ENCODE peak calls at places on chromosomes 11 and 22, in five cellular contexts. M, S, G, X and P are unnamed samples.

GRCh38 chr11:35223429-35223828 is 84.5 kb downstream of the CD44 start:
- DNase-seq in M (no peak), S (peak), G (peak), X (no peak), P (no peak)

GRCh38 chr22:25495286-25495685 is 69.2 kb upstream of the GRK3 start:
- DNase-seq in M (no peak), S (no peak), G (no peak), X (no peak), P (no peak)

GRCh38 chr22:25081409-25081824 is 118.2 kb upstream of the CRYBB3 start:
- DNase-seq in M (no peak), S (peak), G (peak), X (no peak), P (no peak)

GRCh38 chr22:36541831-36542391 is 12.9 kb upstream of the EIF3D start:
- DNase-seq in M (no peak), S (no peak), G (no peak), X (no peak), P (no peak)

GRCh38 chr22:17243524-17243923 is 24.3 kb upstream of the ADA2 start:
- DNase-seq in M (peak), S (no peak), G (no peak), X (no peak), P (no peak)

GRCh38 chr22:30503551-30503950 is 1.9 kb downstream of the SEC14L4 start:
- DNase-seq in M (no peak), S (no peak), G (no peak), X (no peak), P (no peak)

GRCh38 chr11:63459586-63459985 is 31.4 kb downstream of the PLAAT5 start:
- DNase-seq in M (no peak), S (no peak), G (peak), X (no peak), P (no peak)

GRCh38 chr11:116168459-116168787 is 604.4 kb downstream of the BUD13 start:
- DNase-seq in M (no peak), S (no peak), G (peak), X (no peak), P (no peak)

GRCh38 chr22:45903355-45904149 is 73.4 kb downstream of the WNT7B start:
- DNase-seq in M (no peak), S (no peak), G (no peak), X (no peak), P (no peak)

GRCh38 chr11:128553662-128554392 is 33.5 kb downstream of the ETS1 start:
- DNase-seq in M (no peak), S (no peak), G (peak), X (no peak), P (no peak)

GRCh38 chr11:8209208-8209807 is 40.5 kb upstream of the RIC3 start:
- DNase-seq in M (peak), S (no peak), G (peak), X (no peak), P (no peak)

GRCh38 chr11:119356349-119357031 is 10.0 kb upstream of the MFRP start:
- DNase-seq in M (peak), S (peak), G (peak), X (peak), P (no peak)

GRCh38 chr11:75663808-75664207 is 5.0 kb downstream of the MAP6 start:
- DNase-seq in M (no peak), S (no peak), G (peak), X (no peak), P (no peak)

GRCh38 chr11:128689946-128690745 is 3.7 kb upstream of the FLI1 start:
- DNase-seq in M (peak), S (no peak), G (peak), X (no peak), P (no peak)

GRCh38 chr11:64566042-64566914 is 24.7 kb upstream of the SLC22A12 start:
- DNase-seq in M (peak), S (peak), G (peak), X (no peak), P (peak)